ENCODE peak calls at places on chromosome 18, in ten cellular contexts. One of them, this sample, is unnamed.

GRCh38 chr18:78794031-78794430 is 185.6 kb upstream of the SALL3 start:
- DNase-seq in GM23338: no peak
- DNase-seq in NCI-H460: no peak
- DNase-seq in KBM-7: no peak
- DNase-seq in choroid plexus epithelial cell: no peak
- DNase-seq in central memory CD4-positive, alpha-beta T cell: no peak
- DNase-seq in CD4-positive, alpha-beta memory T cell: no peak
- DNase-seq in T follicular helper cell: no peak
- DNase-seq in WTC11: no peak
- DNase-seq in lung microvascular endothelial cell: no peak
- DNase-seq in this sample: no peak

GRCh38 chr18:68426731-68427315 is 288.1 kb downstream of the TMX3 start:
- DNase-seq in lung microvascular endothelial cell: no peak
- DNase-seq in central memory CD4-positive, alpha-beta T cell: no peak
- DNase-seq in KBM-7: no peak
- DNase-seq in NCI-H460: no peak
- DNase-seq in CD4-positive, alpha-beta memory T cell: no peak
- DNase-seq in T follicular helper cell: no peak
- DNase-seq in GM23338: no peak
- DNase-seq in choroid plexus epithelial cell: no peak
- DNase-seq in WTC11: no peak
- DNase-seq in this sample: no peak

GRCh38 chr18:23515911-23516546 is 12.7 kb downstream of the RMC1 start:
- DNase-seq in T follicular helper cell: peak; percentile 65
- DNase-seq in central memory CD4-positive, alpha-beta T cell: peak; percentile 67
- DNase-seq in lung microvascular endothelial cell: peak; percentile 80
- DNase-seq in KBM-7: peak; percentile 82
- DNase-seq in GM23338: peak; percentile 93
- DNase-seq in CD4-positive, alpha-beta memory T cell: peak; percentile 72
- DNase-seq in NCI-H460: peak; percentile 65
- DNase-seq in choroid plexus epithelial cell: peak; percentile 87
- DNase-seq in WTC11: peak; percentile 85
- DNase-seq in this sample: no peak

GRCh38 chr18:10135302-10135926 is 221.6 kb downstream of the VAPA start:
- DNase-seq in WTC11: no peak
- DNase-seq in GM23338: no peak
- DNase-seq in NCI-H460: no peak
- DNase-seq in lung microvascular endothelial cell: no peak
- DNase-seq in T follicular helper cell: no peak
- DNase-seq in choroid plexus epithelial cell: no peak
- DNase-seq in KBM-7: no peak
- DNase-seq in central memory CD4-positive, alpha-beta T cell: no peak
- DNase-seq in CD4-positive, alpha-beta memory T cell: no peak
- DNase-seq in this sample: no peak

GRCh38 chr18:13712400-13713131 is 13.8 kb downstream of the FAM210A start:
- DNase-seq in KBM-7: no peak
- DNase-seq in choroid plexus epithelial cell: no peak
- DNase-seq in WTC11: no peak
- DNase-seq in NCI-H460: no peak
- DNase-seq in central memory CD4-positive, alpha-beta T cell: no peak
- DNase-seq in lung microvascular endothelial cell: no peak
- DNase-seq in GM23338: peak; percentile 72
- DNase-seq in T follicular helper cell: no peak
- DNase-seq in CD4-positive, alpha-beta memory T cell: no peak
- DNase-seq in this sample: no peak

GRCh38 chr18:60935046-60935445 is 398.2 kb upstream of the CDH20 start:
- DNase-seq in WTC11: no peak
- DNase-seq in lung microvascular endothelial cell: peak; percentile 4
- DNase-seq in choroid plexus epithelial cell: peak; percentile 11
- DNase-seq in central memory CD4-positive, alpha-beta T cell: no peak
- DNase-seq in NCI-H460: no peak
- DNase-seq in CD4-positive, alpha-beta memory T cell: no peak
- DNase-seq in GM23338: no peak
- DNase-seq in T follicular helper cell: no peak
- DNase-seq in KBM-7: no peak
- DNase-seq in this sample: no peak

GRCh38 chr18:51275712-51276473 is 78.4 kb upstream of the MEX3C start:
- DNase-seq in T follicular helper cell: no peak
- DNase-seq in CD4-positive, alpha-beta memory T cell: no peak
- DNase-seq in NCI-H460: no peak
- DNase-seq in central memory CD4-positive, alpha-beta T cell: no peak
- DNase-seq in WTC11: no peak
- DNase-seq in GM23338: no peak
- DNase-seq in lung microvascular endothelial cell: no peak
- DNase-seq in choroid plexus epithelial cell: peak; percentile 89
- DNase-seq in KBM-7: no peak
- DNase-seq in this sample: no peak

GRCh38 chr18:70324897-70325296 is 36.1 kb downstream of the SOCS6 start:
- DNase-seq in WTC11: no peak
- DNase-seq in GM23338: no peak
- DNase-seq in choroid plexus epithelial cell: no peak
- DNase-seq in central memory CD4-positive, alpha-beta T cell: no peak
- DNase-seq in CD4-positive, alpha-beta memory T cell: no peak
- DNase-seq in T follicular helper cell: no peak
- DNase-seq in lung microvascular endothelial cell: no peak
- DNase-seq in KBM-7: no peak
- DNase-seq in NCI-H460: no peak
- DNase-seq in this sample: no peak

GRCh38 chr18:63131106-63131943 is 188.2 kb downstream of the BCL2 start:
- DNase-seq in choroid plexus epithelial cell: peak; percentile 78
- DNase-seq in T follicular helper cell: peak; percentile 51
- DNase-seq in lung microvascular endothelial cell: peak; percentile 60
- DNase-seq in WTC11: peak; percentile 45
- DNase-seq in central memory CD4-positive, alpha-beta T cell: peak; percentile 60
- DNase-seq in CD4-positive, alpha-beta memory T cell: peak; percentile 61
- DNase-seq in KBM-7: peak; percentile 55
- DNase-seq in NCI-H460: peak; percentile 16
- DNase-seq in GM23338: peak; percentile 86
- DNase-seq in this sample: peak; percentile 29